ENCODE peak calls at places on chromosome 13, in six cellular contexts. One of them, this sample, is unnamed.

GRCh38 chr13:34361528-34361927 is 543.6 kb downstream of the RFC3 start:
- DNase-seq in Calu3: no peak
- DNase-seq in NCI-H1417: no peak
- DNase-seq in neural crest cell: no peak
- DNase-seq in vagina: no peak
- DNase-seq in fibroblast of pulmonary artery: no peak
- DNase-seq in this sample: no peak

GRCh38 chr13:22081430-22081829 is 410.6 kb downstream of the FGF9 start:
- DNase-seq in Calu3: no peak
- DNase-seq in NCI-H1417: no peak
- DNase-seq in neural crest cell: no peak
- DNase-seq in vagina: no peak
- DNase-seq in fibroblast of pulmonary artery: no peak
- DNase-seq in this sample: no peak

GRCh38 chr13:45518525-45519235 is 53.9 kb downstream of the COG3 start:
- DNase-seq in Calu3: no peak
- DNase-seq in NCI-H1417: no peak
- DNase-seq in neural crest cell: no peak
- DNase-seq in vagina: no peak
- DNase-seq in fibroblast of pulmonary artery: peak; percentile 57
- DNase-seq in this sample: no peak

GRCh38 chr13:24659239-24659638 is 21.0 kb upstream of the ATP12A start:
- DNase-seq in Calu3: no peak
- DNase-seq in NCI-H1417: no peak
- DNase-seq in neural crest cell: no peak
- DNase-seq in vagina: no peak
- DNase-seq in fibroblast of pulmonary artery: no peak
- DNase-seq in this sample: no peak

GRCh38 chr13:113155982-113156655 is 2.3 kb upstream of the PROZ start:
- DNase-seq in Calu3: no peak
- DNase-seq in NCI-H1417: no peak
- DNase-seq in neural crest cell: no peak
- DNase-seq in vagina: peak; percentile 79
- DNase-seq in fibroblast of pulmonary artery: no peak
- DNase-seq in this sample: no peak

GRCh38 chr13:102039264-102039663 is 362.6 kb downstream of the FGF14 start:
- DNase-seq in Calu3: no peak
- DNase-seq in NCI-H1417: no peak
- DNase-seq in neural crest cell: no peak
- DNase-seq in vagina: no peak
- DNase-seq in fibroblast of pulmonary artery: no peak
- DNase-seq in this sample: no peak

GRCh38 chr13:111177081-111177711 is 62.1 kb downstream of the ARHGEF7 start:
- DNase-seq in Calu3: no peak
- DNase-seq in NCI-H1417: no peak
- DNase-seq in neural crest cell: no peak
- DNase-seq in vagina: no peak
- DNase-seq in fibroblast of pulmonary artery: peak; percentile 90
- DNase-seq in this sample: no peak

GRCh38 chr13:92967923-92968322 is 258.7 kb upstream of the GPC6 start:
- DNase-seq in Calu3: no peak
- DNase-seq in NCI-H1417: peak; percentile 20
- DNase-seq in neural crest cell: no peak
- DNase-seq in vagina: no peak
- DNase-seq in fibroblast of pulmonary artery: peak; percentile 23
- DNase-seq in this sample: no peak

GRCh38 chr13:37144661-37145060 is 39.2 kb upstream of the CSNK1A1L start:
- DNase-seq in Calu3: no peak
- DNase-seq in NCI-H1417: no peak
- DNase-seq in neural crest cell: no peak
- DNase-seq in vagina: no peak
- DNase-seq in fibroblast of pulmonary artery: no peak
- DNase-seq in this sample: no peak